ENCODE peak calls at places on chromosomes 13 and 19, in nine cellular contexts. Q, U, G, I, E, S, F, D and B are unnamed samples. For H3K9me3, the result is how much of the 10 kb centered on the place peaks cover.

GRCh38 chr13:80339841-80340642 is 884 bp downstream of the SPRY2 start:
- DNase-seq in Q (peak), U (peak), G (peak), I (no peak), E (peak), S (peak), F (no peak), D (peak), B (no peak)

GRCh38 chr13:53694814-53695533 is 666.4 kb downstream of the OLFM4 start:
- DNase-seq in Q (no peak), U (no peak), G (no peak), I (no peak), E (no peak), S (no peak), F (no peak), D (no peak), B (no peak)

GRCh38 chr13:90999401-90999800 is 348.1 kb upstream of the MIR17HG start:
- DNase-seq in Q (no peak), U (no peak), G (no peak), I (no peak), E (no peak), S (no peak), F (no peak), D (no peak), B (no peak)

GRCh38 chr13:78593652-78594494 is 9.5 kb downstream of the POU4F1 start:
- DNase-seq in Q (no peak), U (no peak), G (no peak), I (peak), E (no peak), S (peak), F (no peak), D (no peak), B (no peak)

GRCh38 chr13:67148219-67148583 is 81.9 kb downstream of the PCDH9 start:
- DNase-seq in Q (no peak), U (no peak), G (no peak), I (no peak), E (no peak), S (no peak), F (no peak), D (no peak), B (no peak)

GRCh38 chr13:97262058-97262457 is 39.9 kb downstream of the MBNL2 start:
- DNase-seq in Q (no peak), U (no peak), G (no peak), I (no peak), E (no peak), S (no peak), F (no peak), D (no peak), B (no peak)

GRCh38 chr13:113520571-113520970 is 30.1 kb upstream of the DCUN1D2 start:
- DNase-seq in Q (no peak), U (no peak), G (no peak), I (no peak), E (no peak), S (no peak), F (no peak), D (no peak), B (no peak)

GRCh38 chr13:66805657-66806056 is 424.5 kb downstream of the PCDH9 start:
- DNase-seq in Q (no peak), U (no peak), G (no peak), I (no peak), E (no peak), S (no peak), F (no peak), D (no peak), B (no peak)

GRCh38 chr19:30000862-30001261 is 58.8 kb downstream of the URI1 start:
- DNase-seq in Q (no peak), U (no peak), G (no peak), I (no peak), E (no peak), S (no peak), F (no peak), D (no peak), B (no peak)

GRCh38 chr19:12126707-12127106 is 13.4 kb downstream of the ZNF20 start:
- DNase-seq in Q (no peak), U (no peak), G (no peak), I (peak), E (peak), S (no peak), F (no peak), D (peak), B (no peak)

GRCh38 chr19:7294571-7295212 is 478 bp upstream of the INSR start:
- DNase-seq in Q (peak), U (peak), G (peak), I (peak), E (peak), S (peak), F (no peak), D (peak), B (no peak)

GRCh38 chr13:30145709-30146367 is 161.5 kb downstream of the KATNAL1 start:
- DNase-seq in Q (no peak), U (no peak), G (no peak), I (no peak), E (no peak), S (no peak), F (peak), D (no peak), B (no peak)

GRCh38 chr19:17103177-17103576 is 27.6 kb downstream of the MYO9B start:
- DNase-seq in Q (no peak), U (no peak), G (no peak), I (peak), E (peak), S (no peak), F (peak), D (no peak), B (no peak)

GRCh38 chr19:29502581-29502850 is 23.3 kb upstream of the VSTM2B start:
- DNase-seq in Q (peak), U (no peak), G (no peak), I (no peak), E (no peak), S (no peak), F (no peak), D (no peak), B (no peak)

GRCh38 chr13:66491241-66491640 is 738.9 kb downstream of the PCDH9 start:
- DNase-seq in Q (no peak), U (no peak), G (no peak), I (no peak), E (no peak), S (no peak), F (no peak), D (no peak), B (no peak)

GRCh38 chr19:35784401-35785086 is 9.2 kb downstream of the ARHGAP33 start:
- DNase-seq in Q (no peak), U (no peak), G (no peak), I (no peak), E (no peak), S (peak), F (no peak), D (no peak), B (no peak)

GRCh38 chr19:17348700-17349099 is 11.3 kb downstream of the GTPBP3 start:
- DNase-seq in Q (no peak), U (peak), G (no peak), I (peak), E (no peak), S (no peak), F (no peak), D (no peak), B (no peak)

GRCh38 chr19:42242071-42242511 is 311 bp downstream of the GSK3A start:
- DNase-seq in Q (no peak), U (no peak), G (no peak), I (no peak), E (no peak), S (no peak), F (peak), D (no peak), B (no peak)

GRCh38 chr13:95714142-95714832 is 37.3 kb downstream of the DNAJC3 start:
- DNase-seq in Q (no peak), U (no peak), G (no peak), I (no peak), E (no peak), S (no peak), F (no peak), D (no peak), B (no peak)

GRCh38 chr19:6528544-6529121 is 2.2 kb upstream of the TNFSF9 start:
- DNase-seq in Q (no peak), U (peak), G (no peak), I (no peak), E (peak), S (peak), F (no peak), D (no peak), B (no peak)

GRCh38 chr13:26011996-26012688 is 39.7 kb downstream of the SHISA2 start:
- DNase-seq in Q (peak), U (no peak), G (no peak), I (peak), E (no peak), S (no peak), F (peak), D (no peak), B (peak)

GRCh38 chr19:3981736-3982681 is 3.3 kb downstream of the EEF2 start:
- DNase-seq in Q (no peak), U (no peak), G (no peak), I (no peak), E (no peak), S (no peak), F (no peak), D (peak), B (no peak)

GRCh38 chr19:35501684-35502083 is 11.4 kb upstream of the KRTDAP start:
- DNase-seq in Q (no peak), U (no peak), G (no peak), I (no peak), E (no peak), S (peak), F (no peak), D (no peak), B (no peak)

GRCh38 chr19:53019684-53020083 is 6.0 kb downstream of the ERVV-1 start:
- DNase-seq in Q (no peak), U (no peak), G (no peak), I (no peak), E (peak), S (no peak), F (peak), D (no peak), B (no peak)

GRCh38 chr19:6723108-6723618 is 2.7 kb upstream of the C3 start:
- DNase-seq in Q (peak), U (no peak), G (peak), I (peak), E (no peak), S (peak), F (no peak), D (peak), B (no peak)

GRCh38 chr19:35404879-35405622 is 34.2 kb downstream of the GPR42 start:
- DNase-seq in Q (no peak), U (no peak), G (no peak), I (peak), E (peak), S (no peak), F (no peak), D (no peak), B (no peak)

GRCh38 chr13:93116809-93117208 is 109.8 kb upstream of the GPC6 start:
- DNase-seq in Q (no peak), U (no peak), G (no peak), I (peak), E (no peak), S (no peak), F (no peak), D (no peak), B (no peak)

GRCh38 chr13:73335226-73335625 is 276.4 kb downstream of the KLF5 start:
- DNase-seq in Q (no peak), U (no peak), G (no peak), I (peak), E (no peak), S (no peak), F (peak), D (no peak), B (no peak)

GRCh38 chr19:39310558-39311311 is 9.9 kb downstream of the LRFN1 start:
- DNase-seq in Q (no peak), U (no peak), G (no peak), I (peak), E (peak), S (peak), F (no peak), D (no peak), B (no peak)

GRCh38 chr13:76667551-76667950 is 218.7 kb downstream of the KCTD12 start:
- DNase-seq in Q (no peak), U (no peak), G (no peak), I (peak), E (no peak), S (no peak), F (peak), D (no peak), B (no peak)

GRCh38 chr19:37551123-37551993 is 43.2 kb downstream of the ZNF571 start:
- DNase-seq in Q (no peak), U (no peak), G (peak), I (peak), E (peak), S (peak), F (peak), D (no peak), B (peak)
- H3K9me3 ChIP-seq in Q (half or more), U (under half), G (under half), I (half or more), E (under half), S (under half), F (half or more), D (under half), B (under half)

GRCh38 chr19:57016491-57016890 is 103.3 kb upstream of the USP29 start:
- DNase-seq in Q (no peak), U (no peak), G (no peak), I (no peak), E (no peak), S (no peak), F (no peak), D (no peak), B (no peak)

GRCh38 chr19:57016076-57016475 is 103.7 kb upstream of the USP29 start:
- DNase-seq in Q (no peak), U (no peak), G (no peak), I (no peak), E (no peak), S (no peak), F (no peak), D (no peak), B (no peak)

GRCh38 chr19:57008432-57008831 is 111.4 kb upstream of the USP29 start:
- DNase-seq in Q (no peak), U (no peak), G (no peak), I (no peak), E (no peak), S (no peak), F (no peak), D (no peak), B (no peak)

GRCh38 chr19:57010541-57010940 is 109.2 kb upstream of the USP29 start:
- DNase-seq in Q (no peak), U (no peak), G (no peak), I (no peak), E (no peak), S (no peak), F (no peak), D (no peak), B (no peak)
- H3K9me3 ChIP-seq in Q (under half), U (under half), G (under half), I (under half), E (under half), S (under half), F (half or more), D (under half), B (under half)

DNA sequence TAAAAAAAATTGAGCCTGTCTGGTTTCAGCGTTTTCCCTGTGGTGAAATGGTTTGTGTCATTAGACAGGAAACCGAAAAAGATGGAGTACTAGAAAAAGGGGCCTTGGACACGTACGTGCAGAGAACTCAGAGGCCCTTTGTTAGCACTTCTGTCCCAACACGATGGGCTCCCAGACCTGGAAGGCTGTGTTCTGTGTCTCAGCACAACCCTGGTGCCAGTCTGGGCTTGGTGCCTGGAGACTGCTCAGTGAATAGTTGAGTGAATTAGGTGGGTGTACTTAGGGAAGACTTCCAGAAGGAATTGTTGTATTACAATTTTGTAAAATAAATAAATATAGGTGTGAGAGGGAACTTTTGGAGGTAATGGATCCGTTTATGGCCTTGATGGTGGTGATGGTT is 8.7 kb downstream of the ZNF71 start:
- DNase-seq in Q (no peak), U (no peak), G (no peak), I (no peak), E (no peak), S (no peak), F (no peak), D (no peak), B (no peak)
- H3K9me3 ChIP-seq in Q (under half), U (under half), G (under half), I (half or more), E (under half), S (under half), F (half or more), D (under half), B (under half)

GRCh38 chr13:48070942-48071341 is 24.0 kb downstream of the MED4 start:
- DNase-seq in Q (no peak), U (no peak), G (no peak), I (no peak), E (no peak), S (no peak), F (no peak), D (no peak), B (no peak)
- H3K9me3 ChIP-seq in Q (under half), U (under half), G (under half), I (under half), E (under half), S (under half), F (under half), D (under half), B (under half)

GRCh38 chr19:58213075-58213369 is 15.7 kb upstream of the ZNF544 start:
- DNase-seq in Q (no peak), U (no peak), G (no peak), I (no peak), E (no peak), S (no peak), F (no peak), D (no peak), B (no peak)

GRCh38 chr19:58217607-58218391 is 10.9 kb upstream of the ZNF544 start:
- DNase-seq in Q (no peak), U (no peak), G (no peak), I (no peak), E (no peak), S (no peak), F (no peak), D (no peak), B (no peak)

GRCh38 chr19:58218899-58219298 is 9.8 kb upstream of the ZNF544 start:
- DNase-seq in Q (no peak), U (no peak), G (no peak), I (peak), E (peak), S (no peak), F (peak), D (no peak), B (peak)

GRCh38 chr19:58212336-58213074 is 16.2 kb upstream of the ZNF544 start:
- DNase-seq in Q (no peak), U (no peak), G (no peak), I (no peak), E (no peak), S (no peak), F (no peak), D (no peak), B (no peak)

DNA sequence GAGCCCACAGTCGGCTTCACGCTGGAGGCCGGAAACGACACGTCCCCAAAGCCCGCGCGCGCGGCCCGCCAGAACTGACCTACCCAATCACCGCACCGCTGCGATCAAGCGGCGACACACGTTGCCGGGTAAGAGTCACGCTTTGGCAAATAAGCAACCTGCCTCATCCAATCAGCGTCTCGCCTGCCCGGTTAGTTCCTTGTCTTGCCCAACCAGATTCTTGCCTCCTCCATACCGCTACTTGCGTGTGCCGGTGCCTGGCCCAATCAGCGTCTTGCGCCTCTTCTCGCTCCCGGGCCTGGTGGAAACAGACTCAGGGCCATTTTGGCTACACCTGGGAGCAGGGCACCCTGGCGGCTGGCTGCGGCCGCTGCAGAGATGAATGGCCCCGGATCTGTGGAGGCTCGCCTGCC is 11.6 kb upstream of the ZNF544 start:
- DNase-seq in Q (no peak), U (no peak), G (no peak), I (no peak), E (no peak), S (no peak), F (no peak), D (no peak), B (no peak)
- H3K9me3 ChIP-seq in Q (half or more), U (half or more), G (under half), I (under half), E (under half), S (under half), F (half or more), D (under half), B (under half)

GRCh38 chr19:9413240-9413954 is 22.0 kb downstream of the ZNF266 start:
- DNase-seq in Q (no peak), U (no peak), G (no peak), I (no peak), E (no peak), S (no peak), F (no peak), D (no peak), B (no peak)

GRCh38 chr19:9406798-9407352 is 28.5 kb downstream of the ZNF266 start:
- DNase-seq in Q (peak), U (peak), G (peak), I (peak), E (peak), S (peak), F (peak), D (peak), B (peak)

DNA sequence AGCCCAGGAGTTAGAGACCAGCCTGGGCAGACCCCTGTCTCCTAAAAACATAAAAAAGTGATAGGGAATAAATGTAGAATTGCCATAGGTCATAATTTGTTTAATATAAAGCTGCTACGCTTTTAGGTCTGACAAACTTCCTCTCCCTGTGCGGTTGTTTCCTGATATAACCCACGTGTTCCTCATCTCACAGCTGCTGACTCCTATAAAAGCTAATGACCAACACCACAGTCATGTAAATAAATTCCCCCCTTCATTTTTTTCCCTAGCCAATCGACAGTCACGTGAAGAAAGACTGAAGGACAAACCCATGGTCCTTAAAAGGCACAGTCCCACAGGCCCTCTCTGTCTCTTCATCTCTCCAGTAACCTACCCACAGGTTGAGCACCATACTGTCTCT is 27.5 kb downstream of the ZNF266 start:
- DNase-seq in Q (no peak), U (no peak), G (no peak), I (peak), E (no peak), S (no peak), F (no peak), D (no peak), B (no peak)
- H3K9me3 ChIP-seq in Q (half or more), U (half or more), G (under half), I (half or more), E (under half), S (under half), F (half or more), D (under half), B (under half)

GRCh38 chr19:36894849-36895383 is 21.2 kb downstream of the ZNF829 start:
- DNase-seq in Q (no peak), U (no peak), G (no peak), I (no peak), E (no peak), S (no peak), F (no peak), D (no peak), B (no peak)

GRCh38 chr19:36891768-36892357 is 24.2 kb downstream of the ZNF829 start:
- DNase-seq in Q (no peak), U (no peak), G (no peak), I (no peak), E (no peak), S (no peak), F (no peak), D (no peak), B (no peak)
- H3K9me3 ChIP-seq in Q (half or more), U (half or more), G (under half), I (half or more), E (under half), S (under half), F (half or more), D (under half), B (half or more)

DNA sequence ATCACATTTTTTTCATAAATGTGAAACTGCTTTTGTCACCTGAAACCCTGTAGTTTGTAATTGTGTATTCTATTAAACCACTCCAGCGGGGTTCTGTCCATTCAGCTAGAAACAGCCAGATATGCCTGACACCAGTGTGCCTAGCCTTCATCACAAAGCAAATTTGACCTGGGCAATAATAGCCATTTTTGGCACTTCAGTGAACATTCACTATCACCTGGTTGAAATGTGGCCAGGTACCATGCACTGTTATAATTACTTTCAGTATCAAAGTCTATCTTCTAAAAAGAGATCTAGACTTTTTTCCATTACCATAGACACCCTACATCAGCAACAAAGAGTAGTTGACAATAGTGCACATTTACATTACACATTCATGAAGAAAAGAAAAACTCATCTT is 64.5 kb downstream of the ZNF257 start:
- DNase-seq in Q (no peak), U (no peak), G (no peak), I (no peak), E (no peak), S (no peak), F (no peak), D (no peak), B (no peak)
- H3K9me3 ChIP-seq in Q (under half), U (under half), G (under half), I (under half), E (under half), S (under half), F (under half), D (under half), B (under half)